ENCODE peak calls at places on chromosomes 16 and 17, in four cellular contexts. U is CD8-positive, alpha-beta memory T cell; X is left lung; W is B cell. I is an unnamed sample.

GRCh38 chr17:21146362-21147021 is 19.7 kb downstream of the DHRS7B start:
- DNase-seq in W (no peak), X (no peak), U (no peak), I (no peak)

GRCh38 chr16:19588661-19589060 is 33.2 kb downstream of the VPS35L start:
- DNase-seq in U (no peak), W (no peak), X (no peak), I (no peak)

GRCh38 chr17:67312265-67312664 is 54.1 kb downstream of the PSMD12 start:
- DNase-seq in X (no peak), U (no peak), W (no peak), I (no peak)

GRCh38 chr17:57957120-57957850 is 2.1 kb upstream of the CUEDC1 start:
- DNase-seq in W (no peak), U (no peak), X (no peak), I (no peak)

GRCh38 chr17:44672479-44673093 is 16.3 kb downstream of the MEIOC start:
- DNase-seq in U (no peak), X (no peak), W (no peak), I (no peak)

GRCh38 chr17:32111141-32111771 is 31.0 kb upstream of the RHOT1 start:
- DNase-seq in U (no peak), X (no peak), W (no peak), I (no peak)

GRCh38 chr17:76189741-76190140 is 48.7 kb upstream of the FOXJ1 start:
- DNase-seq in W (no peak), U (no peak), X (no peak), I (no peak)

GRCh38 chr17:40341808-40342574 is 22.5 kb downstream of the GJD3 start:
- DNase-seq in X (peak; percentile 96), U (no peak), W (peak; percentile 83), I (peak; percentile 72)

GRCh38 chr17:12024332-12024731 is 3.7 kb downstream of the MAP2K4 start:
- DNase-seq in U (no peak), W (no peak), X (no peak), I (no peak)

GRCh38 chr16:70682239-70683145 is 3.4 kb downstream of the MTSS2 start:
- DNase-seq in W (no peak), X (peak; percentile 64), U (no peak), I (no peak)

GRCh38 chr16:73092236-73092781 is 44.4 kb upstream of the ZFHX3 start:
- DNase-seq in W (no peak), X (no peak), U (no peak), I (no peak)

GRCh38 chr17:45733781-45734180 is 50.3 kb upstream of the CRHR1 start:
- DNase-seq in U (no peak), X (no peak), W (no peak), I (no peak)

GRCh38 chr16:4385066-4385788 is 13.6 kb downstream of the VASN start:
- DNase-seq in X (no peak), U (no peak), W (no peak), I (peak; percentile 26)

GRCh38 chr17:61158372-61158771 is 241.3 kb upstream of the TBX2 start:
- DNase-seq in X (no peak), W (no peak), U (no peak), I (no peak)

GRCh38 chr16:9114842-9115241 is 23.4 kb downstream of the HAPSTR1 start:
- DNase-seq in X (no peak), U (no peak), W (no peak), I (no peak)

GRCh38 chr17:29133146-29133713 is 47.0 kb downstream of the MYO18A start:
- DNase-seq in W (no peak), X (peak; percentile 39), U (no peak), I (no peak)

GRCh38 chr17:64166876-64167275 is 36.9 kb upstream of the ERN1 start:
- DNase-seq in W (no peak), X (no peak), U (no peak), I (no peak)

GRCh38 chr17:77857306-77857555 is 101.3 kb upstream of the TNRC6C start:
- DNase-seq in X (no peak), W (no peak), U (no peak), I (no peak)

GRCh38 chr17:73625006-73625405 is 19.2 kb downstream of the SDK2 start:
- DNase-seq in W (no peak), U (no peak), X (no peak), I (no peak)

GRCh38 chr17:81927145-81927652 is 336 bp downstream of the MAFG start:
- DNase-seq in U (peak; percentile 17), W (no peak), X (no peak), I (no peak)

GRCh38 chr17:72726936-72727335 is 365.6 kb downstream of the SLC39A11 start:
- DNase-seq in X (no peak), U (no peak), W (peak; percentile 45), I (no peak)

GRCh38 chr16:10120953-10121352 is 61.3 kb downstream of the GRIN2A start:
- DNase-seq in W (no peak), X (no peak), U (no peak), I (no peak)

GRCh38 chr16:53744449-53744848 is 40.5 kb downstream of the FTO start:
- DNase-seq in X (no peak), U (no peak), W (no peak), I (no peak)

GRCh38 chr17:17537311-17538099 is 41.3 kb upstream of the RASD1 start:
- DNase-seq in W (no peak), U (no peak), X (peak; percentile 73), I (no peak)

GRCh38 chr17:76997981-76998531 is 129.9 kb downstream of the MGAT5B start:
- DNase-seq in U (peak; percentile 45), W (peak; percentile 55), X (no peak), I (no peak)

I was measured in pancreas.